ENCODE peak calls at places on chromosomes 7 and 10, in nine cellular contexts. One of them, this sample, is unnamed.

GRCh38 chr7:103735377-103735776 is 254.1 kb downstream of the RELN start:
- DNase-seq in spleen: no peak
- DNase-seq in sigmoid colon: no peak
- DNase-seq in uterus: no peak
- DNase-seq in heart right ventricle: no peak
- DNase-seq in pancreas: no peak
- DNase-seq in kidney: no peak
- DNase-seq in keratinocyte: peak; percentile 19
- DNase-seq in trophoblast cell: no peak
- DNase-seq in this sample: no peak

GRCh38 chr7:156223935-156224334 is 411.7 kb upstream of the SHH start:
- DNase-seq in spleen: no peak
- DNase-seq in sigmoid colon: no peak
- DNase-seq in uterus: no peak
- DNase-seq in heart right ventricle: no peak
- DNase-seq in pancreas: no peak
- DNase-seq in kidney: no peak
- DNase-seq in keratinocyte: no peak
- DNase-seq in trophoblast cell: no peak
- DNase-seq in this sample: no peak

GRCh38 chr10:28785018-28785417 is 107.7 kb downstream of the BAMBI start:
- DNase-seq in spleen: no peak
- DNase-seq in sigmoid colon: no peak
- DNase-seq in uterus: no peak
- DNase-seq in heart right ventricle: no peak
- DNase-seq in pancreas: no peak
- DNase-seq in kidney: no peak
- DNase-seq in keratinocyte: no peak
- DNase-seq in trophoblast cell: no peak
- DNase-seq in this sample: no peak

GRCh38 chr10:92990615-92991014 is 70.0 kb upstream of the CYP26C1 start:
- DNase-seq in spleen: no peak
- DNase-seq in sigmoid colon: no peak
- DNase-seq in uterus: no peak
- DNase-seq in heart right ventricle: no peak
- DNase-seq in pancreas: no peak
- DNase-seq in kidney: no peak
- DNase-seq in keratinocyte: no peak
- DNase-seq in trophoblast cell: no peak
- DNase-seq in this sample: no peak

GRCh38 chr10:87541114-87541513 is 36.4 kb downstream of the MINPP1 start:
- DNase-seq in spleen: no peak
- DNase-seq in sigmoid colon: no peak
- DNase-seq in uterus: no peak
- DNase-seq in heart right ventricle: no peak
- DNase-seq in pancreas: no peak
- DNase-seq in kidney: no peak
- DNase-seq in keratinocyte: no peak
- DNase-seq in trophoblast cell: no peak
- DNase-seq in this sample: no peak

GRCh38 chr10:102813734-102814455 is 23.3 kb downstream of the CYP17A1 start:
- DNase-seq in spleen: no peak
- DNase-seq in sigmoid colon: no peak
- DNase-seq in uterus: no peak
- DNase-seq in heart right ventricle: no peak
- DNase-seq in pancreas: no peak
- DNase-seq in kidney: peak; percentile 79
- DNase-seq in keratinocyte: no peak
- DNase-seq in trophoblast cell: peak; percentile 80
- DNase-seq in this sample: no peak

GRCh38 chr7:26398436-26399308 is 107.0 kb downstream of the SNX10 start:
- DNase-seq in spleen: peak; percentile 93
- DNase-seq in sigmoid colon: peak; percentile 76
- DNase-seq in uterus: peak; percentile 63
- DNase-seq in heart right ventricle: peak; percentile 69
- DNase-seq in pancreas: peak; percentile 82
- DNase-seq in kidney: peak; percentile 92
- DNase-seq in keratinocyte: no peak
- DNase-seq in trophoblast cell: peak; percentile 57
- DNase-seq in this sample: peak; percentile 74

GRCh38 chr7:149708026-149708425 is 65.4 kb downstream of the ZNF467 start:
- DNase-seq in spleen: peak; percentile 33
- DNase-seq in sigmoid colon: no peak
- DNase-seq in uterus: no peak
- DNase-seq in heart right ventricle: no peak
- DNase-seq in pancreas: no peak
- DNase-seq in kidney: no peak
- DNase-seq in keratinocyte: no peak
- DNase-seq in trophoblast cell: no peak
- DNase-seq in this sample: no peak

GRCh38 chr7:51314726-51315125 is 1.9 kb downstream of the COBL start:
- DNase-seq in spleen: no peak
- DNase-seq in sigmoid colon: peak; percentile 37
- DNase-seq in uterus: no peak
- DNase-seq in heart right ventricle: no peak
- DNase-seq in pancreas: no peak
- DNase-seq in kidney: no peak
- DNase-seq in keratinocyte: no peak
- DNase-seq in trophoblast cell: no peak
- DNase-seq in this sample: no peak

GRCh38 chr10:51700228-51700835 is 937 bp upstream of the CSTF2T start:
- DNase-seq in spleen: no peak
- DNase-seq in sigmoid colon: no peak
- DNase-seq in uterus: peak; percentile 23
- DNase-seq in heart right ventricle: no peak
- DNase-seq in pancreas: no peak
- DNase-seq in kidney: no peak
- DNase-seq in keratinocyte: no peak
- DNase-seq in trophoblast cell: peak; percentile 19
- DNase-seq in this sample: no peak

GRCh38 chr10:114121031-114121430 is 53.0 kb downstream of the CCDC186 start:
- DNase-seq in spleen: no peak
- DNase-seq in sigmoid colon: no peak
- DNase-seq in uterus: no peak
- DNase-seq in heart right ventricle: no peak
- DNase-seq in pancreas: no peak
- DNase-seq in kidney: no peak
- DNase-seq in keratinocyte: no peak
- DNase-seq in trophoblast cell: no peak
- DNase-seq in this sample: no peak

GRCh38 chr7:158390460-158390859 is 197.2 kb downstream of the PTPRN2 start:
- DNase-seq in spleen: peak; percentile 68
- DNase-seq in sigmoid colon: no peak
- DNase-seq in uterus: no peak
- DNase-seq in heart right ventricle: no peak
- DNase-seq in pancreas: no peak
- DNase-seq in kidney: no peak
- DNase-seq in keratinocyte: no peak
- DNase-seq in trophoblast cell: no peak
- DNase-seq in this sample: no peak
- H3K9me3 ChIP-seq in spleen: no peaks in the 10 kb centered on the region
- H3K9me3 ChIP-seq in sigmoid colon: no peaks in the 10 kb centered on the region
- H3K9me3 ChIP-seq in uterus: no peaks in the 10 kb centered on the region
- H3K9me3 ChIP-seq in heart right ventricle: no peaks in the 10 kb centered on the region
- H3K9me3 ChIP-seq in pancreas: no peaks in the 10 kb centered on the region
- H3K9me3 ChIP-seq in kidney: no peaks in the 10 kb centered on the region
- H3K9me3 ChIP-seq in keratinocyte: peaks cover 19% of the 10 kb centered on the region
- H3K9me3 ChIP-seq in trophoblast cell: peaks cover 12% of the 10 kb centered on the region
- H3K9me3 ChIP-seq in this sample: no peaks in the 10 kb centered on the region

DNA sequence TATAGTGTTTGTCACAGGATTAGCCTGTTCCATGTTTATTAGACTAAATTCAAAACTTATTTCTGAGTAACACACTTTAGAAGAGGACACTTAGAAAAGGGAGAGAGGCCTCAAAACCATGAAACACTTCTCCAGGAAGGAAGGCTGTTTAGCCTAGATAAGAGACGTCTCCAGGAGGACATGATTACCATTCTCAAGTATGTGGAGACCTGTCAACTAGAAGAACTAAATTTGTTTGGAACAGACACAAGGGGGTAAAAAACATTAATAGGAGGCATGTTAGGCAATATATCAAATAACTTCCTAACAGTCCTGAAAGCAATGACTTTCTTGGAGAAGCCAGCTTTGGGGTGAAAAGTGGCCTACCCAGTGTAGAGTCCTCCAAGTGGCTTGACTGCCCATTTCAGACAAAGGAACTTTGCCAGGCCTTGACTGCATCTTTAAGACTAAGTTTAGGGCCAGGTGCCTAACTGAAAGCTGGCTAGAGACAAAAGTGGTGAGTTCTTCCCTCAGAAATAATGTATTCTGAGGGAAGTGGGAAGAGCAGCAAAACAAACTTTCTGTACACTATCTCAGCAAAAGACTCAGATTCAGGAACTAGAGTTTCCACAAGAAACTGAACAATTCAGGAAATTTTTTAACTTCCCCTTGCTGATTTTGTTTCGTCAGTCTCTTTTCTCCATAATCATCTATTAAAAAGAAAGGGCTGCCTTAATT is 11.8 kb downstream of the NCOA4 start:
- DNase-seq in spleen: no peak
- DNase-seq in sigmoid colon: no peak
- DNase-seq in uterus: no peak
- DNase-seq in heart right ventricle: no peak
- DNase-seq in pancreas: no peak
- DNase-seq in kidney: no peak
- DNase-seq in keratinocyte: no peak
- DNase-seq in trophoblast cell: no peak
- DNase-seq in this sample: no peak
- H3K4me3 ChIP-seq in spleen: no peak overlapping the region
- H3K4me3 ChIP-seq in sigmoid colon: no peak overlapping the region
- H3K4me3 ChIP-seq in uterus: no peak overlapping the region
- H3K4me3 ChIP-seq in heart right ventricle: peak overlapping the region; percentile 71
- H3K4me3 ChIP-seq in pancreas: no peak overlapping the region
- H3K4me3 ChIP-seq in kidney: peak overlapping the region; percentile 31
- H3K4me3 ChIP-seq in keratinocyte: no peak overlapping the region
- H3K4me3 ChIP-seq in trophoblast cell: no peak overlapping the region
- H3K4me3 ChIP-seq in this sample: no peak overlapping the region

GRCh38 chr10:1402821-1403507 is 334.4 kb downstream of the ADARB2 start:
- DNase-seq in spleen: no peak
- DNase-seq in sigmoid colon: no peak
- DNase-seq in uterus: no peak
- DNase-seq in heart right ventricle: no peak
- DNase-seq in pancreas: peak; percentile 25
- DNase-seq in kidney: no peak
- DNase-seq in keratinocyte: no peak
- DNase-seq in trophoblast cell: no peak
- DNase-seq in this sample: no peak

GRCh38 chr10:1406172-1406975 is 331.0 kb downstream of the ADARB2 start:
- DNase-seq in spleen: peak; percentile 42
- DNase-seq in sigmoid colon: no peak
- DNase-seq in uterus: no peak
- DNase-seq in heart right ventricle: no peak
- DNase-seq in pancreas: peak; percentile 30
- DNase-seq in kidney: no peak
- DNase-seq in keratinocyte: no peak
- DNase-seq in trophoblast cell: no peak
- DNase-seq in this sample: no peak

GRCh38 chr10:1403508-1404230 is 333.7 kb downstream of the ADARB2 start:
- DNase-seq in spleen: peak; percentile 40
- DNase-seq in sigmoid colon: no peak
- DNase-seq in uterus: no peak
- DNase-seq in heart right ventricle: no peak
- DNase-seq in pancreas: peak; percentile 37
- DNase-seq in kidney: no peak
- DNase-seq in keratinocyte: no peak
- DNase-seq in trophoblast cell: no peak
- DNase-seq in this sample: peak; percentile 29

GRCh38 chr10:1404236-1404952 is 332.9 kb downstream of the ADARB2 start:
- DNase-seq in spleen: peak; percentile 50
- DNase-seq in sigmoid colon: no peak
- DNase-seq in uterus: no peak
- DNase-seq in heart right ventricle: no peak
- DNase-seq in pancreas: peak; percentile 30
- DNase-seq in kidney: no peak
- DNase-seq in keratinocyte: no peak
- DNase-seq in trophoblast cell: no peak
- DNase-seq in this sample: no peak

GRCh38 chr10:1404953-1405260 is 332.4 kb downstream of the ADARB2 start:
- DNase-seq in spleen: peak; percentile 62
- DNase-seq in sigmoid colon: no peak
- DNase-seq in uterus: no peak
- DNase-seq in heart right ventricle: no peak
- DNase-seq in pancreas: peak; percentile 25
- DNase-seq in kidney: no peak
- DNase-seq in keratinocyte: no peak
- DNase-seq in trophoblast cell: no peak
- DNase-seq in this sample: no peak
- H3K9me3 ChIP-seq in spleen: no peaks in the 10 kb centered on the region
- H3K9me3 ChIP-seq in sigmoid colon: no peaks in the 10 kb centered on the region
- H3K9me3 ChIP-seq in uterus: no peaks in the 10 kb centered on the region
- H3K9me3 ChIP-seq in heart right ventricle: no peaks in the 10 kb centered on the region
- H3K9me3 ChIP-seq in pancreas: no peaks in the 10 kb centered on the region
- H3K9me3 ChIP-seq in kidney: no peaks in the 10 kb centered on the region
- H3K9me3 ChIP-seq in keratinocyte: peaks cover 2% of the 10 kb centered on the region
- H3K9me3 ChIP-seq in trophoblast cell: no peaks in the 10 kb centered on the region
- H3K9me3 ChIP-seq in this sample: no peaks in the 10 kb centered on the region

GRCh38 chr7:94562525-94562924 is 52.9 kb downstream of the CASD1 start:
- DNase-seq in spleen: no peak
- DNase-seq in sigmoid colon: no peak
- DNase-seq in uterus: no peak
- DNase-seq in heart right ventricle: no peak
- DNase-seq in pancreas: no peak
- DNase-seq in kidney: no peak
- DNase-seq in keratinocyte: no peak
- DNase-seq in trophoblast cell: no peak
- DNase-seq in this sample: no peak

GRCh38 chr7:94556028-94556427 is 46.4 kb downstream of the CASD1 start:
- DNase-seq in spleen: no peak
- DNase-seq in sigmoid colon: no peak
- DNase-seq in uterus: no peak
- DNase-seq in heart right ventricle: no peak
- DNase-seq in pancreas: no peak
- DNase-seq in kidney: no peak
- DNase-seq in keratinocyte: no peak
- DNase-seq in trophoblast cell: no peak
- DNase-seq in this sample: no peak

GRCh38 chr7:94561841-94562514 is 52.4 kb downstream of the CASD1 start:
- DNase-seq in spleen: no peak
- DNase-seq in sigmoid colon: no peak
- DNase-seq in uterus: no peak
- DNase-seq in heart right ventricle: no peak
- DNase-seq in pancreas: no peak
- DNase-seq in kidney: no peak
- DNase-seq in keratinocyte: no peak
- DNase-seq in trophoblast cell: peak; percentile 34
- DNase-seq in this sample: no peak

GRCh38 chr7:94557211-94557610 is 47.6 kb downstream of the CASD1 start:
- DNase-seq in spleen: no peak
- DNase-seq in sigmoid colon: no peak
- DNase-seq in uterus: no peak
- DNase-seq in heart right ventricle: no peak
- DNase-seq in pancreas: no peak
- DNase-seq in kidney: no peak
- DNase-seq in keratinocyte: no peak
- DNase-seq in trophoblast cell: no peak
- DNase-seq in this sample: no peak

DNA sequence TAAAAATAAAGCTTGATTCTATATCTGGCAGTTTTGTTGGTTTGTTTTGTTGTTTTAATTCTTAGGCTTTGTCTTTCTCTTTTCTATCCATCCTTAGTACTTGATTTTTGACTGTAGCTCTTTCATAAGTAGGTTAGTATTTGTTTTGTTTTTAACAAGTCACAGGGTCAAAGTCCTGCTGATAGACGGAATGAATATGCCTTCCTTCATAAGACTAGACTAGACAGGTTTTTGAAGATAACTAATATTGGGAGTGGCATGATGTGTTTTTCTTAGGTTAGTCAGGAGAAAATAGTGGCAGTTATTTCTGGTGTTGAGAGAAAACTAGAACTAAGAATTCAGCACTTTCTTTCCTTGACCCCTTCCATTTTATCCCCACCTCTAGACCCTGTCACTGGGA is 50.4 kb downstream of the CASD1 start:
- DNase-seq in spleen: no peak
- DNase-seq in sigmoid colon: no peak
- DNase-seq in uterus: no peak
- DNase-seq in heart right ventricle: no peak
- DNase-seq in pancreas: no peak
- DNase-seq in kidney: no peak
- DNase-seq in keratinocyte: no peak
- DNase-seq in trophoblast cell: no peak
- DNase-seq in this sample: no peak
- H3K4me3 ChIP-seq in spleen: no peak overlapping the region
- H3K4me3 ChIP-seq in sigmoid colon: no peak overlapping the region
- H3K4me3 ChIP-seq in uterus: no peak overlapping the region
- H3K4me3 ChIP-seq in heart right ventricle: no peak overlapping the region
- H3K4me3 ChIP-seq in pancreas: no peak overlapping the region
- H3K4me3 ChIP-seq in kidney: no peak overlapping the region
- H3K4me3 ChIP-seq in keratinocyte: no peak overlapping the region
- H3K4me3 ChIP-seq in trophoblast cell: no peak overlapping the region
- H3K4me3 ChIP-seq in this sample: no peak overlapping the region

This sample was measured in HAP-1.